ENCODE peak calls at places on chromosomes 1 and 21, in four cellular contexts. Q is H1, P is sigmoid colon, S is HCT116. C is an unnamed sample.

GRCh38 chr1:94325379-94326302 is 88.3 kb upstream of the ARHGAP29 start:
- DNase-seq in Q (no peak), P (no peak), S (peak), C (no peak)

GRCh38 chr1:153946622-153947246 is at the start of gene DENND4B:
- DNase-seq in Q (peak), P (peak), S (no peak), C (peak)

GRCh38 chr1:38287547-38287946 is 241.0 kb upstream of the POU3F1 start:
- DNase-seq in Q (peak), P (no peak), S (no peak), C (no peak)

GRCh38 chr1:43548285-43549271 is 17.9 kb downstream of the PTPRF start:
- DNase-seq in Q (no peak), P (no peak), S (no peak), C (peak)

GRCh38 chr1:168734946-168735345 is 5.9 kb upstream of the DPT start:
- DNase-seq in Q (no peak), P (no peak), S (no peak), C (no peak)

GRCh38 chr1:230761443-230762167 is 14.4 kb downstream of the CAPN9 start:
- DNase-seq in Q (no peak), P (no peak), S (no peak), C (no peak)

GRCh38 chr1:10431065-10431730 is 965 bp downstream of the CENPS start:
- DNase-seq in Q (no peak), P (no peak), S (no peak), C (no peak)

GRCh38 chr1:92949937-92950817 is 11.1 kb downstream of the DIPK1A start:
- DNase-seq in Q (no peak), P (no peak), S (no peak), C (no peak)

GRCh38 chr1:36486436-36487335 is 4.0 kb upstream of the CSF3R start:
- DNase-seq in Q (no peak), P (peak), S (no peak), C (peak)

GRCh38 chr1:183942933-183943693 is 94.4 kb downstream of the COLGALT2 start:
- DNase-seq in Q (no peak), P (peak), S (peak), C (no peak)
- H3K27ac ChIP-seq in Q (no peak), P (no peak), S (no peak), C (no peak)

GRCh38 chr21:34548782-34549376 is 36.9 kb upstream of the KCNE1 start:
- DNase-seq in Q (no peak), P (no peak), S (no peak), C (no peak)

GRCh38 chr21:34545079-34545884 is 33.3 kb upstream of the KCNE1 start:
- DNase-seq in Q (no peak), P (peak), S (peak), C (peak)

GRCh38 chr21:34546556-34546955 is 34.5 kb upstream of the KCNE1 start:
- DNase-seq in Q (no peak), P (no peak), S (no peak), C (no peak)

GRCh38 chr21:34543017-34543416 is 31.0 kb upstream of the KCNE1 start:
- DNase-seq in Q (no peak), P (no peak), S (no peak), C (no peak)

DNA sequence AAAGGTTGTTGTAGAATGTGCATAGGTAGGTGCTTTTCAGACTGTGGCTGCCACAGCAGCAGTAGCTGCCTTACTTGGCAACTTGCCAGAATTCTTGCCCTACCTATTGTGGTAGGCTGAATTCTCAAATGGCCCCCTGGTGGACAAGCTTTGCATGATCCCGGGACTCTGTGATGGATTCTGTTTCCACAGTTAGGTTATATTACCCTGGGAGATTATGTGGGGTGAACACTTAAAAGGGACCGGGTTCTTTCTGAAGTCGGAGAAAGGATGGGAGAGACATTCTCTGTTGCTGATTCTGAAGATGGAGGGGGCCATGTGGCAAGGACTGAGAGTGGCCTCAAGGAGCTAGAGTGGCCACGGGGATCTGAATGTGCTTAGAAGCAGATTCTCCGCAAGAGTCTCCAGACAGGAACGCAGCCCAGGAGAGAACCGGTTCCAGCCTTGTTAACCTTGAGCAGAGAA is 32.1 kb upstream of the KCNE1 start:
- DNase-seq in Q (peak), P (no peak), S (peak), C (peak)
- TF ChIP-seq POLR2AphosphoS5 in Q (no peak), P (no peak), S (peak), C (peak)

DNA sequence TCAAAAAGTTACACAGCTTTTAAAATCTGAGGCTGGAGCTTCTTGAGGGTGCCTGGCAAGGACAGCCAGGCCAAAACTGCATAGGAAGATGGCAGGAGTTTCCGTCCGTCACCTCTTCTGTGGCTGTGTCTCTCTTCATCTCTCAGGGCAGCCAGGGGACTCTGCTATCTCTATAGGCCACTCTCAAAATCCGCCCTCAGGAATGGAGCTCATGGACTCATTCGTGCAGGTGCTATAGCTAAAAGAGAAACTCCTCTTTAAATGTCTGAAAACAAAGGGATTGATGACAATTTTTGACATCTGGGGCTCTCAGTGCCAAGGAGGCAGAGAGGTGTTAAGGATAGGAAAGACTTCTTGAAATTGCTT is 27.2 kb downstream of the OVAAL start:
- DNase-seq in Q (no peak), P (no peak), S (no peak), C (no peak)
- H3K27ac ChIP-seq in Q (no peak), P (peak), S (no peak), C (peak)

DNA sequence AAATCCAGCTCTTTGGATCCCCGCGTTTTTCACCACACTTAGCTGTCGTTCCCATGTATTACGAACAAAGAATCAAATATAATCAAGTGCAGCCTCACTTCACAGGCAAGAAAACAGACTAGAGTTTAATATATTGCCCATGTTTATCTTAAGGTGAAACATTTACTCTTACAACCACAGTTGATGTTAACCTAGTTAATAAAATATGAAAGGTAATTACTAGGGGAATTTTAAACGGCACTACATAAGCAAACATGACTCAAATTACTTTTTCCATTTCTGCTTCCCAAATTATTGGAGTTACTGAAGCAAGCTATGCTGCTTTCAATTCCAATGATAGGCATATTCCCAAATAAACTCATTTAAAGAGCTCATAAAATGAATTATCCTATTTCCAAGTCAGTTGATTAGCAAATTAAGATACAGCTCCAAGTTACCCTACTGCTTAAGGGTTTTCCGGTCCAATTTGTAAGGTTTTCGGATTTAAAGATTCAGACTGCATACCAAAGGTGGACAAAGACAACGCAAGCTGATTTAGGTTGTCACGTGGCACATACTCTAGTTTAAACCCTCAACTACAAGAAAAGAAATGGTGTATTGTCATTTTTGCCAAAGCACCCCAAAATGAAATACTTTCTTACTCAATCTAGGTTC is 5.9 kb downstream of the COX20 start:
- DNase-seq in Q (no peak), P (no peak), S (no peak), C (no peak)
- TF ChIP-seq POLR2AphosphoS5 in Q (no peak), P (no peak), S (no peak), C (no peak)

DNA sequence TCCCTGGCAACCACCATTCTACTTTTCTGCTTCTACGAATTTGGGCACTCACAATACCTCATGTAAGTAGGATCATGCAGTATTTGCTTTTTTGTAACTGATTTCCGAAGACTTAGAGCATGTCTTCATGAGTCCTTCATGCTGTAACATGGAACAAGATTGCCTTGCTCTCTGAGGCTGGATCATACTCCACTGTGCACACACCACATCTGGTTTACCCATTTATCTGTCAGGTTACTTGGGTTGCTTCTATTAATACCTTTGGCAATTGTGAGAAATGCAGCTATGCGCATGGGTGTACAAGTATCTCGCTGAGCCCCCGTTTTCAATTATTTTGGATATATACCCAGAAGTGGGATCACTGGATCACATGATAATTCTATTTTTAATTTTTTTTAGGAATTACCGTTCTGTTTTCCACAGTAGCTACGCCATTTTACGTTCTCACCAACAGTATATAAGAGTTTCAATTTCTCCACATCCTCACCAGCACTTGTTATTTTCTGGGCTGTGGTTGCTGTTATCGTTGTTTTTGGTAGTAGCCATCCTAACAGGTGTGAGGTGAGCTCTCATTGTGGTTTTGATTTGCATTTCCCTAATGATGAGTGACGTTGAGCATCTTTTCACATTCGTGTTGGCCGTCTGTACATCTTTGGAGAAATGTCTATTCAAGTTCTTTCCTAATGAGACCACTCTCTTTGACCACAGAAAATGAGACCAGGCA is 10.7 kb upstream of the SLC2A5 start:
- DNase-seq in Q (no peak), P (no peak), S (no peak), C (no peak)
- H3K27ac ChIP-seq in Q (no peak), P (no peak), S (no peak), C (no peak)

GRCh38 chr1:107358611-107359342 is 217.9 kb downstream of the NTNG1 start:
- DNase-seq in Q (no peak), P (no peak), S (no peak), C (no peak)

GRCh38 chr1:107357381-107357780 is 216.5 kb downstream of the NTNG1 start:
- DNase-seq in Q (no peak), P (no peak), S (no peak), C (no peak)

DNA sequence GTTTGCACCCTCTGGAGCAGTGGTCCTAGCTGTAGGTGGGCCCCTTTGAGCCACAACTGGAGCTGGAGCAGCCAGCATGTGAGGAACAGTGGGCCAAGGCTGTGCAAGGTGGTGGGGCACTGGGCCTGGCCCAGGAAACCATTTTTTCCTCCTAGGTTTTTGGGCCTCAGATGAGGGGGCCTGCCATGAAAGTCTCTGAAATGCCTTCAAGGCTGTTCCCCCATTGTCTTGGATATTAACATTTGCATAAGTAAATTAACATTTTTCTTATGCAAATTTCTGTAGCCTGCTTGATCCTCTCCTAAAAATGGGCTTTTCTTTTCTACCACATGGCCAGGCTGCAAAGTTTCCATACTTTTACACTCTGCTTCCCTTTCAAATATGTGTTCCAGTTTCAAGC is 212.0 kb downstream of the NTNG1 start:
- DNase-seq in Q (no peak), P (no peak), S (no peak), C (no peak)
- TF ChIP-seq POLR2AphosphoS5 in Q (no peak), P (no peak), S (no peak), C (no peak)

GRCh38 chr1:4854379-4854778 is 200.0 kb downstream of the AJAP1 start:
- DNase-seq in Q (no peak), P (no peak), S (no peak), C (no peak)

GRCh38 chr1:4851666-4852065 is 197.3 kb downstream of the AJAP1 start:
- DNase-seq in Q (no peak), P (no peak), S (no peak), C (no peak)

GRCh38 chr1:4853930-4854329 is 199.5 kb downstream of the AJAP1 start:
- DNase-seq in Q (no peak), P (no peak), S (no peak), C (no peak)
- H3K27ac ChIP-seq in Q (no peak), P (no peak), S (no peak), C (no peak)

DNA sequence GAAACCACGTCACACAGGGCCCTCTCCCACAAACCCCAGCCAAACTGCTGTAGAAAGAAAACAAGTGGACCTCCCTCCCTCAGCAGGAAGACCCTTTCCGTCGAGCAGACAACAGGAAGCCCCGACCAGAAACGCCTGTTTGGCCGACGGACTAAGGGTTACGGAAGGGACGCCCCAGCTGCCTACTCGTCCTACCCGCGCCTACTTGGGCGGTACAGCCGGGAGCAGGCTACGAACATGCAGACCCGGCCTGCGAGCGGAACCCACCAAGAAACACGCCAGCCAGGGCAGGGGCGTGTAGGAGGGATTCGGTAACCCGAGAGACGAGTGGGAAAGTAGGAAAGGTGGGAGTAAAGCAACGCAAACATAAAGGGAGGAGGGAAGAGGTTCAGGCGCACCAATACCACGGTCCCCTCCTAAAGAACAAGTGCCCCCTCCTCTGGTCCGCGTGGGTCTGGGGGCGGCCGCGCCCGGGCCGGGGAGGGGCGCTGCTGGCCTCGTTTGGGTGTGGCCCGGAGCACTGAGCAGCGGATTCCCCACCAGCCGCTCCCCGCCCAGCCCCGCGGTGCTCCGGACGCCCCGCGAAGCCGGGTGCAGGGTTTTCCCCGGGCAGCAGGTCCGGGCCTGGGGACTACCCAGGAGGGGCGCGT is 450 bp downstream of the S100A10 start:
- DNase-seq in Q (peak), P (peak), S (no peak), C (no peak)
- TF ChIP-seq POLR2AphosphoS5 in Q (peak), P (no peak), S (no peak), C (no peak)

GRCh38 chr1:26556041-26556440 is 26.5 kb downstream of the RPS6KA1 start:
- DNase-seq in Q (no peak), P (no peak), S (no peak), C (no peak)
- H3K27ac ChIP-seq in Q (no peak), P (no peak), S (no peak), C (peak)

DNA sequence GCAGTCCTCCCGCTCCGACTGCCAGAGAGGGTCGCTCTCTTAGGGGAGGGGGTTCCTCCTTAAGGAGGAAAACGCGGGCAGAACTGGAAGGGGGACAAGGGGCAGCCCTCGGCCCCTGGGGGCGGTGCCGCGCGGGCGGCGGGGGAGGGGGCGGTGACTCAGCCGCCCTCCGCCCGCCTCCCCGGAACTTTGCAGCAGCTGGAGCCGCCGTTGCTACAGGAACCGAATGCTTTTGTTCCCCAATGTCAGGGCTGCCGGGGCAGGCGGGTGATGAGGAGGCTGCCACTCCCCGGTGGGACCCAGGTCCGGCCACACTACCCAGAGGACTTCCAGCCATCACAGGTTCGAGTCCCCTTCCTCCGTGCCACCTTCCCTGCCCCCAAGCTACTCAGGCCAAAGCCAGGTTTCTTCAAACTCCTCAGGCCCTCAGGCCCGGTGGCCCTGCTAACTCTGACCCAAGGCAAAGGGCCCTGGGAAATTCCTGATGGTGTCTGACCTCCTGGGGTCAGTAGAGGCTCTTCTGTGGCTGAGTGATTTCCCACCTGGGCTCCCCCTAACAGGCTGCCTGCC is 3.2 kb downstream of the ADGRB2 start:
- DNase-seq in Q (peak), P (peak), S (no peak), C (peak)
- TF ChIP-seq POLR2AphosphoS5 in Q (no peak), P (no peak), S (no peak), C (no peak)

C was measured in breast epithelium.